ENCODE peak calls at places on chromosomes 7 and 10, in eight cellular contexts. A, V, X, F, J, Z, L and W are unnamed samples.
A peak's percentile ranks its signal among the peaks of the same experiment; 100 is the strongest.

GRCh38 chr10:73886085-73886529 is 11.8 kb upstream of the CAMK2G start:
- DNase-seq in X (peak; percentile 93), A (peak; percentile 91), V (peak; percentile 66), J (peak; percentile 74), F (peak; percentile 52), L (peak; percentile 86), Z (peak; percentile 35), W (peak; percentile 78)

GRCh38 chr7:32670105-32670504 is 174.8 kb downstream of the AVL9 start:
- DNase-seq in F (no peak), J (no peak), Z (peak; percentile 18), V (no peak), L (peak; percentile 52), A (no peak), X (peak; percentile 59), W (peak; percentile 42)

GRCh38 chr7:134693256-134693655 is 46.6 kb downstream of the BPGM start:
- DNase-seq in X (no peak), A (no peak), F (no peak), Z (peak; percentile 93), L (peak; percentile 74), V (peak; percentile 37), J (peak; percentile 38), W (peak; percentile 93)

GRCh38 chr10:43384252-43385221 is 13.1 kb downstream of the FXYD4 start:
- DNase-seq in F (no peak), A (no peak), V (no peak), X (no peak), J (no peak), L (no peak), Z (no peak), W (no peak)

GRCh38 chr7:115015619-115016018 is 93.7 kb downstream of the MDFIC start:
- DNase-seq in L (peak; percentile 65), A (peak; percentile 10), X (no peak), V (no peak), J (no peak), Z (no peak), F (no peak), W (peak; percentile 78)

GRCh38 chr10:53387546-53387945 is 615.0 kb upstream of the MBL2 start:
- DNase-seq in X (no peak), V (no peak), Z (no peak), L (no peak), F (no peak), A (no peak), J (no peak), W (no peak)

GRCh38 chr10:124626759-124627380 is 117.3 kb downstream of the FAM53B start:
- DNase-seq in A (peak; percentile 54), L (no peak), X (no peak), J (no peak), F (peak; percentile 79), Z (no peak), V (no peak), W (no peak)

GRCh38 chr10:12322583-12323131 is 26.7 kb upstream of the CAMK1D start:
- DNase-seq in V (no peak), A (no peak), X (no peak), J (no peak), Z (no peak), L (no peak), F (no peak), W (no peak)

GRCh38 chr7:42493436-42494198 is 256.6 kb upstream of the GLI3 start:
- DNase-seq in J (peak; percentile 53), F (peak; percentile 19), L (peak; percentile 91), A (peak; percentile 83), V (peak; percentile 81), Z (peak; percentile 46), X (peak; percentile 86), W (peak; percentile 85)

GRCh38 chr7:140295224-140295623 is 103.1 kb downstream of the SLC37A3 start:
- DNase-seq in F (no peak), Z (no peak), A (no peak), J (no peak), V (no peak), L (no peak), X (no peak), W (no peak)

GRCh38 chr10:112792487-112793196 is 157.4 kb upstream of the TCF7L2 start:
- DNase-seq in F (no peak), Z (peak; percentile 41), A (no peak), L (peak; percentile 54), V (peak; percentile 57), X (no peak), J (peak; percentile 40), W (peak; percentile 83)

GRCh38 chr7:17103170-17103569 is 195.3 kb upstream of the AHR start:
- DNase-seq in V (no peak), J (no peak), F (no peak), A (peak; percentile 29), L (no peak), X (peak; percentile 54), Z (no peak), W (no peak)

GRCh38 chr7:24829787-24830186 is 72.5 kb upstream of the GSDME start:
- DNase-seq in F (no peak), L (peak; percentile 22), X (no peak), Z (no peak), A (no peak), J (no peak), V (no peak), W (no peak)

GRCh38 chr7:139080905-139081304 is 28.6 kb downstream of the ZC3HAV1 start:
- DNase-seq in X (no peak), V (no peak), F (no peak), A (no peak), Z (no peak), J (no peak), L (no peak), W (no peak)

GRCh38 chr7:81173766-81174281 is 255.0 kb upstream of the SEMA3C start:
- DNase-seq in X (no peak), A (peak; percentile 17), F (no peak), Z (peak; percentile 48), L (peak; percentile 90), V (no peak), J (no peak), W (peak; percentile 38)

GRCh38 chr10:90871761-90872647 is at the start of gene RPP30:
- DNase-seq in J (peak; percentile 81), A (peak; percentile 92), Z (no peak), V (peak; percentile 86), L (peak; percentile 84), F (peak; percentile 85), X (peak; percentile 96), W (peak; percentile 74)

GRCh38 chr7:151470656-151471180 is 30.8 kb upstream of the CRYGN start:
- DNase-seq in X (peak; percentile 38), V (no peak), F (no peak), Z (no peak), L (no peak), J (no peak), A (no peak), W (no peak)

GRCh38 chr7:32025381-32026075 is 44.7 kb downstream of the PDE1C start:
- DNase-seq in A (no peak), F (no peak), L (no peak), X (no peak), Z (no peak), J (no peak), V (no peak), W (no peak)

GRCh38 chr7:102119213-102119651 is 167.4 kb upstream of the SH2B2 start:
- DNase-seq in X (no peak), A (no peak), J (no peak), L (peak; percentile 72), V (no peak), Z (no peak), F (no peak), W (peak; percentile 28)

GRCh38 chr10:74213571-74214162 is 62.6 kb downstream of the ADK start:
- DNase-seq in F (peak; percentile 57), A (peak; percentile 45), Z (no peak), J (no peak), X (peak; percentile 64), V (peak; percentile 20), L (peak; percentile 62), W (peak; percentile 65)

GRCh38 chr10:114402233-114402632 is 2.1 kb downstream of the AFAP1L2 start:
- DNase-seq in A (no peak), X (no peak), F (no peak), Z (no peak), L (no peak), J (no peak), V (no peak), W (no peak)

GRCh38 chr10:114402871-114403544 is 1.3 kb downstream of the AFAP1L2 start:
- DNase-seq in Z (no peak), A (peak; percentile 67), L (no peak), X (peak; percentile 67), F (no peak), V (no peak), J (no peak), W (no peak)

GRCh38 chr10:114405011-114405350 is 679 bp upstream of the AFAP1L2 start:
- DNase-seq in Z (no peak), F (no peak), V (no peak), L (no peak), J (no peak), A (no peak), X (no peak), W (no peak)

GRCh38 chr10:114404171-114405010 is at the start of gene AFAP1L2:
- DNase-seq in Z (no peak), A (peak; percentile 62), J (no peak), V (peak; percentile 32), X (peak; percentile 82), F (no peak), L (no peak), W (no peak)

DNA sequence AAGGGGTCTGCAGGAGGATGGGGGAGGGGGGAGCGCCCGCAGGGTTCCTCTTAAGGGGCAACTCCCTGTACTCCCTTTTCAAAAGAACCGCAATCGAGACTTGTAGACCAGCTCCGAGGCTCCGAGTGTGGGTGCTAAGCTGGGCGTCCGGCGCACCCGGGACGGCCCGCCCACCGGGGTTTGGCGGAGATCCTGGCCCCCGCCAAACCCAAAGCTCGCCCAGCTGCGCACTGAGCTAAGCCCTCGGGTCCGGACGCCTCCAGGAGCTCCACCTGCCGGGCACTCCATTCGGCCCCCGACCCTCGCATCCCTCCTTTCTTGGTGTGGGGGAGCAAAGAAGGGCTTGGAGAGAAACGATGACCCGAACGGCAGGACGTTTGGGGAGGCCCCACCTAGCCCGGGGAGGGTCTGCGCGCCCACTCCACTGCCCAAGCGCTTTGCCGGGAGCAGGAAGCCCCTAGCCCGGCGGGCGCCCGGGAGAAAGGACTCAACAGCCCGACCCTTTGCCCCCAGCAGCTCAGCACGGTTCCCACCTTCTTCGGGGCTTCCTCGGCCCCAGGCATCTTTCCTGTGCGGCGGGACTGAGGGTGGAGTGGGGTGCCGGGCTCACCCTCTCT is 649 bp downstream of the AFAP1L2 start:
- DNase-seq in X (peak; percentile 87), F (no peak), V (peak; percentile 29), L (no peak), J (no peak), Z (no peak), A (peak; percentile 78), W (no peak)
- H3K4me3 ChIP-seq in X (peak overlapping the region; percentile 71), F (peak overlapping the region; percentile 63), V (peak overlapping the region; percentile 69), L (peak overlapping the region; percentile 27), J (peak overlapping the region; percentile 64), Z (peak overlapping the region; percentile 17), A (peak overlapping the region; percentile 90), W (peak overlapping the region; percentile 36)

GRCh38 chr10:22621726-22622125 is 92.7 kb downstream of the PIP4K2A start:
- DNase-seq in L (no peak), V (no peak), X (no peak), A (no peak), J (no peak), F (no peak), Z (no peak), W (no peak)
- H3K4me3 ChIP-seq in L (no peak overlapping the region), V (no peak overlapping the region), X (no peak overlapping the region), A (no peak overlapping the region), J (no peak overlapping the region), F (no peak overlapping the region), Z (no peak overlapping the region), W (no peak overlapping the region)

GRCh38 chr10:98030991-98031431 is 590 bp upstream of the CRTAC1 start:
- DNase-seq in Z (no peak), V (no peak), A (peak; percentile 61), X (peak; percentile 81), J (no peak), L (no peak), F (no peak), W (no peak)
- H3K4me3 ChIP-seq in Z (no peak overlapping the region), V (peak overlapping the region; percentile 58), A (peak overlapping the region; percentile 79), X (peak overlapping the region; percentile 48), J (peak overlapping the region; percentile 50), L (no peak overlapping the region), F (peak overlapping the region; percentile 43), W (no peak overlapping the region)

GRCh38 chr10:26335574-26336093 is 102.5 kb upstream of the APBB1IP start:
- DNase-seq in V (no peak), F (no peak), X (no peak), J (no peak), Z (no peak), L (no peak), A (no peak), W (no peak)
- H3K4me3 ChIP-seq in V (no peak overlapping the region), F (peak overlapping the region; percentile 34), X (no peak overlapping the region), J (no peak overlapping the region), Z (no peak overlapping the region), L (no peak overlapping the region), A (peak overlapping the region; percentile 19), W (no peak overlapping the region)